ENCODE peak calls at places on chromosome 1, in seven cellular contexts. H is HFFc6; R is neuronal stem cell; N is OCI-LY7; O is HL-60; E is stimulated activated CD4-positive, alpha-beta T cell treated with anti-CD3 and anti-CD28 coated beads, Interleukin-1b, Interleukin-23, amount 100 ng/mL, for 24 hours; W is DMS153. D is an unnamed sample.

GRCh38 chr1:30379684-30380624 is 343.4 kb downstream of the MATN1 start:
- DNase-seq in H (peak), O (peak), E (peak), W (peak), R (peak), N (peak), D (peak)

GRCh38 chr1:2194319-2194897 is at the start of gene FAAP20:
- DNase-seq in H (peak), O (peak), W (no peak), E (peak), R (no peak), N (peak), D (peak)

GRCh38 chr1:235019456-235019855 is 109.2 kb downstream of the TOMM20 start:
- DNase-seq in O (no peak), R (no peak), N (no peak), W (no peak), E (no peak), H (no peak), D (no peak)

GRCh38 chr1:1298861-1299685 is 8.7 kb downstream of the ACAP3 start:
- DNase-seq in O (no peak), R (no peak), N (no peak), E (no peak), W (no peak), H (no peak), D (no peak)

GRCh38 chr1:153538315-153538821 is 2.4 kb downstream of the S100A5 start:
- DNase-seq in O (no peak), N (no peak), W (peak), E (no peak), R (peak), H (peak), D (no peak)

GRCh38 chr1:183958958-183959357 is 78.6 kb downstream of the COLGALT2 start:
- DNase-seq in R (no peak), E (no peak), O (no peak), W (no peak), N (no peak), H (no peak), D (no peak)

GRCh38 chr1:175742790-175743459 is 470 bp downstream of the TNR start:
- DNase-seq in W (peak), R (peak), H (no peak), O (no peak), N (no peak), E (no peak), D (no peak)

GRCh38 chr1:8392522-8392921 is 74.6 kb downstream of the SLC45A1 start:
- DNase-seq in E (no peak), W (no peak), R (no peak), O (no peak), N (no peak), H (no peak), D (no peak)

GRCh38 chr1:175514309-175515001 is 228.9 kb downstream of the TNR start:
- DNase-seq in W (no peak), N (no peak), O (no peak), H (no peak), E (no peak), R (no peak), D (peak)

GRCh38 chr1:233710507-233710906 is 96.6 kb downstream of the KCNK1 start:
- DNase-seq in E (no peak), R (no peak), H (no peak), O (no peak), W (no peak), N (no peak), D (no peak)

GRCh38 chr1:19458815-19459417 is 26.4 kb downstream of the CAPZB start:
- DNase-seq in E (no peak), O (no peak), R (no peak), H (no peak), N (no peak), W (no peak), D (no peak)

GRCh38 chr1:41416552-41417334 is 55.5 kb downstream of the FOXO6 start:
- DNase-seq in N (peak), H (peak), E (peak), R (peak), O (peak), W (peak), D (peak)

GRCh38 chr1:162088281-162088969 is 18.9 kb downstream of the NOS1AP start:
- DNase-seq in R (no peak), N (no peak), W (no peak), E (no peak), H (no peak), O (no peak), D (no peak)

GRCh38 chr1:201471772-201472171 is 2.8 kb upstream of the PHLDA3 start:
- DNase-seq in R (no peak), O (no peak), W (no peak), N (no peak), E (no peak), H (peak), D (no peak)

GRCh38 chr1:115133440-115133839 is 44.1 kb upstream of the TSPAN2 start:
- DNase-seq in N (no peak), W (no peak), O (no peak), R (no peak), H (no peak), E (no peak), D (no peak)

GRCh38 chr1:115189814-115190541 is 100.7 kb upstream of the TSPAN2 start:
- DNase-seq in W (no peak), H (peak), N (no peak), E (no peak), R (no peak), O (no peak), D (no peak)

GRCh38 chr1:156513189-156513588 is 12.6 kb upstream of the MEF2D start:
- DNase-seq in W (no peak), N (no peak), O (no peak), R (no peak), E (no peak), H (no peak), D (no peak)

GRCh38 chr1:55708781-55709180 is 493.6 kb upstream of the USP24 start:
- DNase-seq in O (no peak), R (no peak), N (no peak), H (no peak), E (no peak), W (no peak), D (no peak)

GRCh38 chr1:15148004-15148403 is 5.5 kb upstream of the TMEM51 start:
- DNase-seq in N (no peak), E (no peak), O (no peak), H (no peak), W (no peak), R (no peak), D (no peak)

GRCh38 chr1:26035959-26036755 is 9.8 kb downstream of the SLC30A2 start:
- DNase-seq in N (peak), O (peak), E (peak), W (peak), R (peak), H (peak), D (peak)

GRCh38 chr1:58774027-58774426 is 9.8 kb downstream of the JUN start:
- DNase-seq in W (no peak), R (no peak), N (peak), O (no peak), E (no peak), H (no peak), D (no peak)

GRCh38 chr1:107964397-107965111 is 426 bp downstream of the VAV3 start:
- DNase-seq in H (no peak), R (peak), N (peak), W (peak), O (no peak), E (peak), D (peak)

GRCh38 chr1:229860926-229861325 is 206.1 kb upstream of the GALNT2 start:
- DNase-seq in E (no peak), H (no peak), R (no peak), N (no peak), W (no peak), O (no peak), D (no peak)

GRCh38 chr1:42993631-42994121 is 35.0 kb upstream of the SLC2A1 start:
- DNase-seq in O (no peak), R (no peak), E (no peak), N (no peak), H (no peak), W (no peak), D (no peak)

GRCh38 chr1:30920827-30921226 is 12.3 kb upstream of the SDC3 start:
- DNase-seq in E (no peak), N (no peak), W (no peak), R (no peak), O (no peak), H (no peak), D (no peak)

GRCh38 chr1:207752456-207753132 is 740 bp downstream of the CD46 start:
- DNase-seq in H (no peak), O (peak), N (peak), E (no peak), W (peak), R (no peak), D (peak)

GRCh38 chr1:111831153-111831552 is 75.5 kb downstream of the DDX20 start:
- DNase-seq in O (no peak), E (no peak), R (no peak), H (no peak), W (no peak), N (no peak), D (no peak)

GRCh38 chr1:45429543-45430159 is 61.3 kb downstream of the TESK2 start:
- DNase-seq in H (no peak), R (no peak), W (no peak), N (no peak), O (no peak), E (no peak), D (no peak)

GRCh38 chr1:160520582-160520981 is 2.5 kb downstream of the SLAMF6 start:
- DNase-seq in N (no peak), E (no peak), W (no peak), R (no peak), H (no peak), O (no peak), D (no peak)

GRCh38 chr1:15261155-15262002 is 14.4 kb downstream of the FHAD1 start:
- DNase-seq in N (no peak), O (peak), R (no peak), W (no peak), E (no peak), H (no peak), D (peak)

GRCh38 chr1:86950712-86951111 is 36.3 kb downstream of the HS2ST1 start:
- DNase-seq in H (no peak), W (no peak), R (no peak), E (no peak), O (no peak), N (no peak), D (no peak)

GRCh38 chr1:210608766-210609165 is 280.1 kb downstream of the HHAT start:
- DNase-seq in E (no peak), N (no peak), H (no peak), R (no peak), O (no peak), W (no peak), D (no peak)

GRCh38 chr1:197320991-197321531 is 53.0 kb downstream of the CRB1 start:
- DNase-seq in E (no peak), O (no peak), N (no peak), H (peak), W (no peak), R (no peak), D (no peak)

GRCh38 chr1:24769656-24770651 is 24.7 kb downstream of the CLIC4 start:
- DNase-seq in N (no peak), R (no peak), E (no peak), W (no peak), H (peak), O (no peak), D (no peak)

GRCh38 chr1:208135354-208135753 is 108.8 kb downstream of the PLXNA2 start:
- DNase-seq in E (no peak), H (no peak), O (no peak), R (no peak), W (no peak), N (no peak), D (no peak)